ENCODE peak calls at places on chromosomes 6 and 20, in four cellular contexts. F is cardiac fibroblast; U is activated CD4-positive, alpha-beta T cell treated with anti-CD3 and anti-CD28 coated beads, Interleukin-2, amount 50 U/mL, for 48 hours; J is fibroblast of lung. X is an unnamed sample.

GRCh38 chr20:41386502-41387427 is 20.1 kb upstream of the EMILIN3 start:
- DNase-seq in F (no peak), U (no peak), J (no peak), X (no peak)

GRCh38 chr20:325889-326644 is 715 bp downstream of the SOX12 start:
- DNase-seq in F (peak; percentile 58), U (peak; percentile 62), J (peak; percentile 69), X (no peak)

GRCh38 chr20:59082981-59083380 is 40.4 kb upstream of the PRELID3B start:
- DNase-seq in F (peak; percentile 68), U (no peak), J (peak; percentile 79), X (peak; percentile 86)

GRCh38 chr20:11376998-11377397 is 540.7 kb upstream of the BTBD3 start:
- DNase-seq in F (peak; percentile 76), U (no peak), J (peak; percentile 99), X (peak; percentile 87)

GRCh38 chr6:100633096-100633766 is 168.5 kb upstream of the SIM1 start:
- DNase-seq in F (peak; percentile 95), U (no peak), J (peak; percentile 87), X (peak; percentile 93)

GRCh38 chr20:43727980-43728590 is 1.3 kb upstream of the GTSF1L start:
- DNase-seq in F (no peak), U (no peak), J (no peak), X (no peak)

GRCh38 chr6:149127212-149127611 is 190.3 kb upstream of the TAB2 start:
- DNase-seq in F (peak; percentile 63), U (no peak), J (peak; percentile 81), X (peak; percentile 40)

GRCh38 chr6:70651326-70651905 is 16.3 kb upstream of the SMAP1 start:
- DNase-seq in F (no peak), U (peak; percentile 71), J (no peak), X (no peak)

GRCh38 chr6:107513214-107513613 is 23.3 kb downstream of the SOBP start:
- DNase-seq in F (no peak), U (no peak), J (no peak), X (no peak)

GRCh38 chr6:4134841-4135664 is at the start of gene ECI2:
- DNase-seq in F (peak; percentile 66), U (peak; percentile 62), J (peak; percentile 53), X (peak; percentile 45)

GRCh38 chr6:45169815-45170214 is 158.3 kb upstream of the RUNX2 start:
- DNase-seq in F (no peak), U (no peak), J (no peak), X (no peak)

GRCh38 chr6:122755901-122756300 is 23.6 kb upstream of the FABP7 start:
- DNase-seq in F (no peak), U (no peak), J (no peak), X (no peak)

GRCh38 chr6:134529921-134530320 is 212.0 kb upstream of the SGK1 start:
- DNase-seq in F (peak; percentile 34), U (no peak), J (peak; percentile 65), X (peak; percentile 82)

GRCh38 chr20:51893723-51894122 is 91.4 kb upstream of the SALL4 start:
- DNase-seq in F (no peak), U (no peak), J (no peak), X (no peak)

GRCh38 chr20:13492001-13492480 is 146.7 kb downstream of the TASP1 start:
- DNase-seq in F (peak; percentile 90), U (no peak), J (peak; percentile 81), X (peak; percentile 74)

GRCh38 chr6:37814374-37814773 is 5.2 kb upstream of the ZFAND3 start:
- DNase-seq in F (no peak), U (no peak), J (no peak), X (no peak)

GRCh38 chr6:159578629-159579028 is 114.4 kb downstream of the SOD2 start:
- DNase-seq in F (no peak), U (no peak), J (peak; percentile 64), X (peak; percentile 39)

GRCh38 chr6:149985506-149985937 is 21.8 kb downstream of the ULBP1 start:
- DNase-seq in F (peak; percentile 21), U (no peak), J (no peak), X (peak; percentile 22)

GRCh38 chr6:3138341-3138740 is 19.0 kb downstream of the TUBB2A start:
- DNase-seq in F (peak; percentile 69), U (no peak), J (no peak), X (peak; percentile 65)

GRCh38 chr20:35592339-35592960 is 23.2 kb upstream of the SPAG4 start:
- DNase-seq in F (no peak), U (no peak), J (no peak), X (no peak)

GRCh38 chr6:44257007-44257752 is at the start of gene SLC35B2:
- DNase-seq in F (peak; percentile 62), U (peak; percentile 69), J (peak; percentile 81), X (no peak)

GRCh38 chr6:100165442-100165841 is 171.4 kb upstream of the MCHR2 start:
- DNase-seq in F (no peak), U (no peak), J (no peak), X (no peak)

GRCh38 chr6:4371207-4371921 is 236.0 kb upstream of the ECI2 start:
- DNase-seq in F (peak; percentile 85), U (no peak), J (peak; percentile 88), X (no peak)

GRCh38 chr20:10955166-10955565 is 281.4 kb upstream of the JAG1 start:
- DNase-seq in F (no peak), U (no peak), J (peak; percentile 26), X (no peak)

GRCh38 chr6:110255356-110255755 is 75.1 kb downstream of the CDC40 start:
- DNase-seq in F (peak; percentile 43), U (peak; percentile 6), J (peak; percentile 24), X (peak; percentile 16)

GRCh38 chr6:143542915-143543314 is 31.4 kb upstream of the FUCA2 start:
- DNase-seq in F (peak; percentile 27), U (no peak), J (no peak), X (peak; percentile 76)

GRCh38 chr20:52999040-52999439 is 26.9 kb downstream of the TSHZ2 start:
- DNase-seq in F (no peak), U (no peak), J (no peak), X (no peak)

GRCh38 chr6:142014515-142014914 is 118.2 kb upstream of the GJE1 start:
- DNase-seq in F (peak; percentile 93), U (no peak), J (peak; percentile 95), X (peak; percentile 91)

GRCh38 chr6:73290435-73290834 is 27.4 kb upstream of the KHDC1 start:
- DNase-seq in F (peak; percentile 44), U (no peak), J (peak; percentile 32), X (peak; percentile 40)

GRCh38 chr20:63831696-63832686 is 927 bp upstream of the ZBTB46 start:
- DNase-seq in F (no peak), U (peak; percentile 11), J (peak; percentile 32), X (peak; percentile 22)

GRCh38 chr6:1864496-1864895 is 254.8 kb downstream of the FOXC1 start:
- DNase-seq in F (no peak), U (no peak), J (peak; percentile 15), X (peak; percentile 34)

X was measured in bronchial epithelial cell.